ENCODE peak calls at places on chromosomes 7 and 10, in seven cellular contexts. One of them, this sample, is unnamed.

GRCh38 chr10:47425813-47426419 is 41.8 kb upstream of the ZNF488 start:
- DNase-seq in A549: no peak
- DNase-seq in endodermal cell: no peak
- DNase-seq in body of pancreas: no peak
- DNase-seq in astrocyte: no peak
- DNase-seq in tibial nerve: no peak
- DNase-seq in uterus: no peak
- DNase-seq in this sample: no peak

GRCh38 chr7:35699906-35700305 is 5.0 kb upstream of the HERPUD2 start:
- DNase-seq in body of pancreas: no peak
- DNase-seq in tibial nerve: no peak
- DNase-seq in A549: no peak
- DNase-seq in uterus: no peak
- DNase-seq in endodermal cell: no peak
- DNase-seq in astrocyte: no peak
- DNase-seq in this sample: no peak

GRCh38 chr7:149014309-149014708 is 14.0 kb downstream of the PDIA4 start:
- DNase-seq in uterus: no peak
- DNase-seq in endodermal cell: no peak
- DNase-seq in A549: no peak
- DNase-seq in astrocyte: no peak
- DNase-seq in tibial nerve: no peak
- DNase-seq in body of pancreas: no peak
- DNase-seq in this sample: no peak

GRCh38 chr7:104960741-104961479 is 53.1 kb upstream of the KMT2E start:
- DNase-seq in endodermal cell: no peak
- DNase-seq in tibial nerve: no peak
- DNase-seq in A549: no peak
- DNase-seq in body of pancreas: no peak
- DNase-seq in astrocyte: no peak
- DNase-seq in uterus: no peak
- DNase-seq in this sample: no peak

GRCh38 chr10:97903128-97904025 is 53.7 kb downstream of the GOLGA7B start:
- DNase-seq in tibial nerve: no peak
- DNase-seq in astrocyte: no peak
- DNase-seq in A549: no peak
- DNase-seq in uterus: no peak
- DNase-seq in endodermal cell: no peak
- DNase-seq in body of pancreas: no peak
- DNase-seq in this sample: no peak

GRCh38 chr7:64300641-64301405 is 12.9 kb upstream of the ZNF736 start:
- DNase-seq in endodermal cell: no peak
- DNase-seq in tibial nerve: no peak
- DNase-seq in body of pancreas: peak; percentile 27
- DNase-seq in astrocyte: no peak
- DNase-seq in A549: no peak
- DNase-seq in uterus: no peak
- DNase-seq in this sample: peak; percentile 13

GRCh38 chr10:13589316-13589715 is 2.6 kb downstream of the PRPF18 start:
- DNase-seq in uterus: no peak
- DNase-seq in body of pancreas: no peak
- DNase-seq in tibial nerve: no peak
- DNase-seq in astrocyte: no peak
- DNase-seq in A549: no peak
- DNase-seq in endodermal cell: no peak
- DNase-seq in this sample: no peak

GRCh38 chr7:37201876-37202198 is 246.8 kb downstream of the ELMO1 start:
- DNase-seq in uterus: no peak
- DNase-seq in A549: no peak
- DNase-seq in body of pancreas: no peak
- DNase-seq in endodermal cell: no peak
- DNase-seq in tibial nerve: no peak
- DNase-seq in astrocyte: no peak
- DNase-seq in this sample: no peak

GRCh38 chr7:14687777-14688176 is 214.8 kb downstream of the DGKB start:
- DNase-seq in A549: no peak
- DNase-seq in astrocyte: peak; percentile 58
- DNase-seq in endodermal cell: no peak
- DNase-seq in tibial nerve: no peak
- DNase-seq in body of pancreas: no peak
- DNase-seq in uterus: no peak
- DNase-seq in this sample: peak; percentile 1

GRCh38 chr10:36023939-36024338 is 381.8 kb upstream of the FZD8 start:
- DNase-seq in uterus: no peak
- DNase-seq in body of pancreas: peak; percentile 17
- DNase-seq in astrocyte: peak; percentile 45
- DNase-seq in A549: peak; percentile 69
- DNase-seq in endodermal cell: peak; percentile 69
- DNase-seq in tibial nerve: no peak
- DNase-seq in this sample: peak; percentile 19

GRCh38 chr10:61136151-61136550 is 192.2 kb upstream of the RHOBTB1 start:
- DNase-seq in uterus: no peak
- DNase-seq in A549: peak; percentile 30
- DNase-seq in body of pancreas: no peak
- DNase-seq in tibial nerve: no peak
- DNase-seq in endodermal cell: peak; percentile 73
- DNase-seq in astrocyte: peak; percentile 27
- DNase-seq in this sample: peak; percentile 2

GRCh38 chr10:15579605-15580004 is 140.1 kb downstream of the ITGA8 start:
- DNase-seq in astrocyte: peak; percentile 6
- DNase-seq in endodermal cell: no peak
- DNase-seq in tibial nerve: no peak
- DNase-seq in uterus: no peak
- DNase-seq in A549: no peak
- DNase-seq in body of pancreas: no peak
- DNase-seq in this sample: no peak

GRCh38 chr7:1811850-1812692 is 142.0 kb downstream of the ELFN1 start:
- DNase-seq in body of pancreas: peak; percentile 22
- DNase-seq in A549: peak; percentile 27
- DNase-seq in astrocyte: no peak
- DNase-seq in tibial nerve: no peak
- DNase-seq in endodermal cell: peak; percentile 77
- DNase-seq in uterus: no peak
- DNase-seq in this sample: peak; percentile 67

GRCh38 chr10:89224697-89225443 is 17.8 kb upstream of the CH25H start:
- DNase-seq in astrocyte: no peak
- DNase-seq in A549: no peak
- DNase-seq in body of pancreas: no peak
- DNase-seq in endodermal cell: peak; percentile 70
- DNase-seq in tibial nerve: peak; percentile 39
- DNase-seq in uterus: peak; percentile 30
- DNase-seq in this sample: no peak

GRCh38 chr7:30556854-30557644 is 37.6 kb upstream of the GARS1 start:
- DNase-seq in endodermal cell: peak; percentile 62
- DNase-seq in astrocyte: peak; percentile 61
- DNase-seq in tibial nerve: no peak
- DNase-seq in uterus: no peak
- DNase-seq in A549: no peak
- DNase-seq in body of pancreas: peak; percentile 50
- DNase-seq in this sample: peak; percentile 48

GRCh38 chr10:104809288-104810090 is 168.4 kb downstream of the SORCS3 start:
- DNase-seq in endodermal cell: peak; percentile 69
- DNase-seq in uterus: no peak
- DNase-seq in A549: peak; percentile 55
- DNase-seq in tibial nerve: no peak
- DNase-seq in body of pancreas: no peak
- DNase-seq in astrocyte: peak; percentile 20
- DNase-seq in this sample: peak; percentile 53

GRCh38 chr7:46079421-46079820 is 158.3 kb upstream of the IGFBP3 start:
- DNase-seq in A549: no peak
- DNase-seq in body of pancreas: no peak
- DNase-seq in uterus: no peak
- DNase-seq in tibial nerve: no peak
- DNase-seq in endodermal cell: no peak
- DNase-seq in astrocyte: no peak
- DNase-seq in this sample: no peak

GRCh38 chr10:54758791-54759190 is 42.2 kb downstream of the PCDH15 start:
- DNase-seq in A549: no peak
- DNase-seq in body of pancreas: no peak
- DNase-seq in endodermal cell: no peak
- DNase-seq in astrocyte: no peak
- DNase-seq in uterus: no peak
- DNase-seq in tibial nerve: no peak
- DNase-seq in this sample: no peak

GRCh38 chr7:148501707-148502139 is 88.8 kb upstream of the C7orf33 start:
- DNase-seq in tibial nerve: no peak
- DNase-seq in body of pancreas: no peak
- DNase-seq in astrocyte: peak; percentile 6
- DNase-seq in A549: no peak
- DNase-seq in endodermal cell: peak; percentile 83
- DNase-seq in uterus: no peak
- DNase-seq in this sample: no peak

GRCh38 chr10:11539191-11539868 is 72.1 kb downstream of the USP6NL start:
- DNase-seq in A549: no peak
- DNase-seq in uterus: no peak
- DNase-seq in astrocyte: peak; percentile 64
- DNase-seq in endodermal cell: peak; percentile 61
- DNase-seq in tibial nerve: no peak
- DNase-seq in body of pancreas: no peak
- DNase-seq in this sample: peak; percentile 19

GRCh38 chr10:110327262-110327914 is 22.7 kb upstream of the SMNDC1 start:
- DNase-seq in A549: no peak
- DNase-seq in body of pancreas: no peak
- DNase-seq in tibial nerve: no peak
- DNase-seq in endodermal cell: no peak
- DNase-seq in astrocyte: peak; percentile 44
- DNase-seq in uterus: no peak
- DNase-seq in this sample: no peak

GRCh38 chr7:36157506-36158320 is 4.7 kb downstream of the EEPD1 start:
- DNase-seq in body of pancreas: no peak
- DNase-seq in uterus: no peak
- DNase-seq in endodermal cell: peak; percentile 38
- DNase-seq in astrocyte: no peak
- DNase-seq in A549: no peak
- DNase-seq in tibial nerve: no peak
- DNase-seq in this sample: peak; percentile 9

GRCh38 chr7:30148951-30149459 is 14.2 kb downstream of the MTURN start:
- DNase-seq in endodermal cell: no peak
- DNase-seq in uterus: no peak
- DNase-seq in astrocyte: no peak
- DNase-seq in tibial nerve: no peak
- DNase-seq in body of pancreas: peak; percentile 47
- DNase-seq in A549: no peak
- DNase-seq in this sample: peak; percentile 48

DNA sequence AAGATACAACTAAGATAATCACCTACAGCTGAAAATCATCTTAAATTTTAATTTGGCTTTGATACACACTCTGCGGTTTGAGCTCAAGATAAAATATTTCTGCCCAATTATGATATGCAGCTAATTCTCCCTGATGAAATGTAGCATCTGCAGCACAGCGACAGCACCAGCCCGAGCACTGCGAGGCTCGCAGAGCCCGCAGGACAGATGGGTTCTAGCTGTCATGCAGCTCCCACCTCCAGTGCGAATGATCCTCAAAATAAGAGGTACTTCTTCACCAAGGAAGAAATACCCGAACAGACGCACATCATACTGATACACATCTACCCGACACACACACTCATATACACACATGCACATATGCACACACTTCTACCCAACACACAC is 457.6 kb downstream of the PTPRN2 start:
- DNase-seq in astrocyte: no peak
- DNase-seq in endodermal cell: no peak
- DNase-seq in uterus: no peak
- DNase-seq in tibial nerve: no peak
- DNase-seq in body of pancreas: no peak
- DNase-seq in A549: no peak
- DNase-seq in this sample: no peak
- TF ChIP-seq CTCF in astrocyte: no peak
- TF ChIP-seq CTCF in endodermal cell: no peak
- TF ChIP-seq CTCF in uterus: no peak
- TF ChIP-seq CTCF in tibial nerve: no peak
- TF ChIP-seq CTCF in body of pancreas: no peak
- TF ChIP-seq CTCF in A549: no peak
- TF ChIP-seq CTCF in this sample: no peak

GRCh38 chr10:74029943-74030342 is 32.0 kb downstream of the VCL start:
- DNase-seq in astrocyte: no peak
- DNase-seq in body of pancreas: no peak
- DNase-seq in uterus: no peak
- DNase-seq in endodermal cell: no peak
- DNase-seq in tibial nerve: no peak
- DNase-seq in A549: no peak
- DNase-seq in this sample: no peak
- H3K27ac ChIP-seq in astrocyte: no peak overlapping the region
- H3K27ac ChIP-seq in body of pancreas: no peak overlapping the region
- H3K27ac ChIP-seq in uterus: peak overlapping the region; percentile 38
- H3K27ac ChIP-seq in endodermal cell: no peak overlapping the region
- H3K27ac ChIP-seq in tibial nerve: peak overlapping the region; percentile 20
- H3K27ac ChIP-seq in A549: no peak overlapping the region
- H3K27ac ChIP-seq in this sample: no peak overlapping the region

GRCh38 chr10:71431945-71432905 is 35.5 kb downstream of the CDH23 start:
- DNase-seq in astrocyte: no peak
- DNase-seq in tibial nerve: no peak
- DNase-seq in endodermal cell: peak; percentile 73
- DNase-seq in body of pancreas: no peak
- DNase-seq in uterus: no peak
- DNase-seq in A549: peak; percentile 16
- DNase-seq in this sample: no peak

GRCh38 chr10:71429304-71429703 is 32.6 kb downstream of the CDH23 start:
- DNase-seq in uterus: no peak
- DNase-seq in astrocyte: no peak
- DNase-seq in A549: no peak
- DNase-seq in body of pancreas: no peak
- DNase-seq in tibial nerve: no peak
- DNase-seq in endodermal cell: peak; percentile 28
- DNase-seq in this sample: no peak

GRCh38 chr10:71431216-71431944 is 34.7 kb downstream of the CDH23 start:
- DNase-seq in uterus: no peak
- DNase-seq in astrocyte: no peak
- DNase-seq in tibial nerve: no peak
- DNase-seq in A549: no peak
- DNase-seq in body of pancreas: no peak
- DNase-seq in endodermal cell: peak; percentile 29
- DNase-seq in this sample: no peak

GRCh38 chr10:71427246-71427645 is 30.5 kb downstream of the CDH23 start:
- DNase-seq in uterus: no peak
- DNase-seq in A549: no peak
- DNase-seq in tibial nerve: no peak
- DNase-seq in endodermal cell: peak; percentile 15
- DNase-seq in body of pancreas: no peak
- DNase-seq in astrocyte: no peak
- DNase-seq in this sample: no peak

GRCh38 chr10:71429929-71430328 is 33.2 kb downstream of the CDH23 start:
- DNase-seq in body of pancreas: no peak
- DNase-seq in A549: no peak
- DNase-seq in astrocyte: no peak
- DNase-seq in uterus: no peak
- DNase-seq in tibial nerve: no peak
- DNase-seq in endodermal cell: peak; percentile 82
- DNase-seq in this sample: no peak
- TF ChIP-seq CTCF in body of pancreas: no peak
- TF ChIP-seq CTCF in A549: no peak
- TF ChIP-seq CTCF in astrocyte: no peak
- TF ChIP-seq CTCF in uterus: no peak
- TF ChIP-seq CTCF in tibial nerve: no peak
- TF ChIP-seq CTCF in endodermal cell: peak; percentile 80
- TF ChIP-seq CTCF in this sample: no peak

DNA sequence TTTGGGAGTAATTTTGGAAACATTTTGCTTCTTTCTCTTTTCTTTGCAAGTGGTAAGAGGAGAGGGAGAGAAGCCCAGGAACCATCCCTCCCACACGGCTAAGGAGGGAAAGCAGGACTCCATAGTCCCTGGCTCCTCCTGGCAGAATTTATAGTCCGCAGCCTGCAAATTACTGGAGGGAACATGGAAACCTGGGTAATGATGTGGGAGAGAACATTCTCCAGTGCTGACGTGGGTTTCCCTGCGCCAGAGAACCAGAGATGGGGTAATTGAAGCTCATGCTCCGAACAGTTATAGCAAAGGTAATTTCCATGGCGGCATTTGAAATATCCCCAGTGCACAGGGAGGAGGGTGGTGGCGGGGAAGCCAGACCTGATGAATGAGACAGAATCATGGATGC is 320.4 kb downstream of the RPS24 start:
- DNase-seq in tibial nerve: no peak
- DNase-seq in body of pancreas: no peak
- DNase-seq in A549: no peak
- DNase-seq in astrocyte: no peak
- DNase-seq in endodermal cell: no peak
- DNase-seq in uterus: peak; percentile 91
- DNase-seq in this sample: no peak
- H3K27ac ChIP-seq in tibial nerve: peak overlapping the region; percentile 4
- H3K27ac ChIP-seq in body of pancreas: no peak overlapping the region
- H3K27ac ChIP-seq in A549: no peak overlapping the region
- H3K27ac ChIP-seq in astrocyte: no peak overlapping the region
- H3K27ac ChIP-seq in endodermal cell: no peak overlapping the region
- H3K27ac ChIP-seq in uterus: peak overlapping the region; percentile 89
- H3K27ac ChIP-seq in this sample: no peak overlapping the region

This sample was measured in RWPE1.